ENCODE peak calls at places on chromosomes 3 and 15, in eight cellular contexts. M is esophagus squamous epithelium; D is lower lobe of right lung; W is endodermal cell; Q is left lung; A is testis; C is upper lobe of right lung; R is CD8-positive, alpha-beta T cell. N is an unnamed sample.

GRCh38 chr15:53910236-53910849 is 67.9 kb upstream of the UNC13C start:
- DNase-seq in M (no peak), D (no peak), W (no peak), Q (no peak), A (no peak), C (no peak), R (no peak), N (no peak)

GRCh38 chr3:17301271-17301670 is 416.5 kb downstream of the PLCL2 start:
- DNase-seq in M (no peak), D (no peak), W (no peak), Q (no peak), A (no peak), C (no peak), R (no peak), N (no peak)

GRCh38 chr3:155232605-155233004 is 60.9 kb downstream of the STRIT1 start:
- DNase-seq in M (no peak), D (no peak), W (no peak), Q (no peak), A (peak; percentile 54), C (no peak), R (no peak), N (peak; percentile 18)

GRCh38 chr3:46763178-46763577 is 45.5 kb upstream of the PRSS50 start:
- DNase-seq in M (no peak), D (no peak), W (no peak), Q (no peak), A (no peak), C (no peak), R (no peak), N (no peak)

GRCh38 chr3:49930922-49931321 is 1.3 kb upstream of the MON1A start:
- DNase-seq in M (no peak), D (no peak), W (peak; percentile 92), Q (no peak), A (peak; percentile 74), C (no peak), R (no peak), N (no peak)

GRCh38 chr3:60920519-60920918 is 330.7 kb downstream of the FHIT start:
- DNase-seq in M (no peak), D (no peak), W (no peak), Q (no peak), A (no peak), C (no peak), R (no peak), N (no peak)

GRCh38 chr3:9196009-9196408 is 53.4 kb downstream of the SRGAP3 start:
- DNase-seq in M (no peak), D (no peak), W (peak; percentile 61), Q (no peak), A (no peak), C (no peak), R (no peak), N (no peak)

GRCh38 chr3:184016820-184017671 is 638 bp downstream of the ABCC5 start:
- DNase-seq in M (no peak), D (peak; percentile 78), W (peak; percentile 86), Q (peak; percentile 95), A (peak; percentile 69), C (peak; percentile 85), R (no peak), N (no peak)

GRCh38 chr3:55436644-55437043 is 50.5 kb downstream of the WNT5A start:
- DNase-seq in M (no peak), D (no peak), W (no peak), Q (no peak), A (no peak), C (no peak), R (no peak), N (no peak)

GRCh38 chr3:81426826-81427565 is 334.4 kb downstream of the GBE1 start:
- DNase-seq in M (no peak), D (no peak), W (no peak), Q (no peak), A (no peak), C (no peak), R (no peak), N (no peak)

GRCh38 chr3:156509209-156510174 is 45.4 kb downstream of the SSR3 start:
- DNase-seq in M (no peak), D (no peak), W (no peak), Q (no peak), A (no peak), C (no peak), R (no peak), N (no peak)

GRCh38 chr15:98412852-98413251 is 235.5 kb upstream of the IGF1R start:
- DNase-seq in M (no peak), D (no peak), W (no peak), Q (no peak), A (no peak), C (no peak), R (no peak), N (no peak)
- H3K4me3 ChIP-seq in M (no peak overlapping the region), D (no peak overlapping the region), W (no peak overlapping the region), Q (no peak overlapping the region), A (no peak overlapping the region), C (no peak overlapping the region), R (no peak overlapping the region), N (no peak overlapping the region)

GRCh38 chr3:128095222-128095703 is 28.3 kb downstream of the RUVBL1 start:
- DNase-seq in M (no peak), D (peak; percentile 84), W (peak; percentile 93), Q (peak; percentile 88), A (peak; percentile 89), C (peak; percentile 87), R (peak; percentile 78), N (no peak)

GRCh38 chr3:128100638-128101037 is 23.0 kb downstream of the RUVBL1 start:
- DNase-seq in M (no peak), D (no peak), W (no peak), Q (no peak), A (no peak), C (no peak), R (no peak), N (no peak)

GRCh38 chr3:128103277-128103676 is 20.3 kb downstream of the RUVBL1 start:
- DNase-seq in M (no peak), D (no peak), W (no peak), Q (no peak), A (no peak), C (no peak), R (no peak), N (no peak)

GRCh38 chr3:128098234-128098633 is 25.4 kb downstream of the RUVBL1 start:
- DNase-seq in M (no peak), D (no peak), W (no peak), Q (no peak), A (no peak), C (no peak), R (no peak), N (no peak)

DNA sequence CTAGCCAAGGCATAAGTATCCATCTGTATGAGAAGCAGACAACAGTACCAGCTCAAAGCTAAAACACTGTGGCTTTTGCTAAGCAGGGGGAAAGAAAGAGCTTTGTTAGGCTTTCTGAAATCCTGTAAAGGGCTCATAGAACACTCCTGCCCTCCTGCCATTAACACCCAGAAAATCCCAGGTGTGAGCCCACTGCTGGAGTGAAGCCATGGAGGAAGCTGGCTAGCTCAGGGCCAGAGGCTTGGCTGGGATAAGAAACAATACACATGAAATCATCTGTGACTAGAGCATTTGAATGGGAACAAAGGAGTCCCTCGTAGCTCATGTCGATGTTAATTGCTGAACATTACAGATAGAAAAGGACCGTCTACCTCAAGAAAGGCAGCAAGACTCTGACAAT is 23.5 kb downstream of the RUVBL1 start:
- DNase-seq in M (no peak), D (no peak), W (no peak), Q (no peak), A (no peak), C (no peak), R (no peak), N (no peak)
- H3K27ac ChIP-seq in M (no peak overlapping the region), D (no peak overlapping the region), W (no peak overlapping the region), Q (no peak overlapping the region), A (no peak overlapping the region), C (no peak overlapping the region), R (no peak overlapping the region), N (no peak overlapping the region)

DNA sequence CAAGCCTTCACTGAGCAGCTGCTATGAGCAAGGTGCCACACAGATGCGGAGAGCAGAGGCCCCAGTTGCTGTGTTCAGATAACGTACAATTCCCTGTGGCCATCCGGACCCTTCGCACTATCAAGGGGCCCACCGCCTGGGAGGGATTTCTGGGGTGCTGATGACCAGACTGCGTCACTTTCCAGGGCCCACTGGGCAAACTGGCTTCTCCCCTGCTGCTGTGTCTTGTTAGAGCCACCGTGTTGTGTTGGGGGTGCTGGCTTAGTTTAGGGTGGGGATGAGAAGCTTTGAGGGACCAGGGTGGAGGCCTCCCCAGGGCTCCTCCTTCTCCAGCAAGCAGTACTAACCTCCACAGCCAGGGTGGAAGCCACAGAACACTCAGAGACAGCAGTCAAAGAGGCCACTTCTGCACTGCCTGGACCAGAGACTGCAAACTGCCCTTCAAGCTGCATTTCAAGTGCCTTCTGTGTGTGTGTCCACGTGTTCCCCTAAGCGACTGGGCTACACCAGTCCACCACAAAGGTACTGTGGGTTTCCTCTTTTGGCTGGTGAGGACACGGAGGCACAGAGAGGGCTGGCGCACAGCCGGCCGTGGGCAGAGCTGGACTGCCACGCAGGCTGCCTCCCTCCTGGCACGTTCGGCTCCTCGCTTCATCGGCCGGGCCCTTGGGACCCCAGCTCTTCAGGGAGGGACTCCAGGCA is 61.1 kb downstream of the MGLL start:
- DNase-seq in M (no peak), D (peak; percentile 71), W (no peak), Q (peak; percentile 85), A (no peak), C (peak; percentile 80), R (no peak), N (no peak)
- H3K4me3 ChIP-seq in M (no peak overlapping the region), D (peak overlapping the region; percentile 33), W (no peak overlapping the region), Q (peak overlapping the region; percentile 20), A (no peak overlapping the region), C (peak overlapping the region; percentile 21), R (no peak overlapping the region), N (peak overlapping the region; percentile 58)

GRCh38 chr15:38652183-38652794 is 87.7 kb upstream of the RASGRP1 start:
- DNase-seq in M (no peak), D (no peak), W (no peak), Q (no peak), A (no peak), C (no peak), R (no peak), N (no peak)

GRCh38 chr15:38650384-38650783 is 85.8 kb upstream of the RASGRP1 start:
- DNase-seq in M (no peak), D (no peak), W (no peak), Q (no peak), A (no peak), C (no peak), R (no peak), N (no peak)

GRCh38 chr15:38652998-38653397 is 88.4 kb upstream of the RASGRP1 start:
- DNase-seq in M (no peak), D (no peak), W (no peak), Q (no peak), A (no peak), C (no peak), R (peak; percentile 88), N (no peak)

GRCh38 chr15:38651328-38652038 is 86.9 kb upstream of the RASGRP1 start:
- DNase-seq in M (no peak), D (no peak), W (peak; percentile 65), Q (no peak), A (no peak), C (no peak), R (peak; percentile 76), N (no peak)

GRCh38 chr15:38650936-38651327 is 86.3 kb upstream of the RASGRP1 start:
- DNase-seq in M (no peak), D (no peak), W (no peak), Q (no peak), A (no peak), C (no peak), R (no peak), N (no peak)
- H3K27ac ChIP-seq in M (peak overlapping the region; percentile 55), D (no peak overlapping the region), W (no peak overlapping the region), Q (no peak overlapping the region), A (no peak overlapping the region), C (no peak overlapping the region), R (peak overlapping the region; percentile 59), N (no peak overlapping the region)

GRCh38 chr3:57764794-57765193 is 8.7 kb downstream of the SLMAP start:
- DNase-seq in M (no peak), D (no peak), W (no peak), Q (no peak), A (no peak), C (no peak), R (no peak), N (no peak)
- H3K4me3 ChIP-seq in M (no peak overlapping the region), D (no peak overlapping the region), W (no peak overlapping the region), Q (no peak overlapping the region), A (no peak overlapping the region), C (no peak overlapping the region), R (no peak overlapping the region), N (no peak overlapping the region)